ENCODE peak calls at places on chromosomes 3 and 15, in four cellular contexts. D is SK-N-SH; B is T follicular helper cell; W is activated CD4-positive, alpha-beta T cell treated with anti-CD3 and anti-CD28 coated beads, Interleukin-2, amount 50 U/mL, for 4 hours. X is an unnamed sample.

GRCh38 chr3:36969085-36969484 is 23.8 kb downstream of the EPM2AIP1 start:
- DNase-seq in D (no peak), B (no peak), W (no peak), X (no peak)

GRCh38 chr3:107699682-107700081 is 176.9 kb downstream of the BBX start:
- DNase-seq in D (no peak), B (no peak), W (no peak), X (no peak)

GRCh38 chr3:150216041-150216811 is 191.9 kb upstream of the TSC22D2 start:
- DNase-seq in D (peak), B (no peak), W (no peak), X (no peak)

GRCh38 chr3:183444748-183445147 is 16.3 kb upstream of the MCF2L2 start:
- DNase-seq in D (no peak), B (no peak), W (no peak), X (no peak)

GRCh38 chr15:74836846-74837245 is 6.1 kb downstream of the ULK3 start:
- DNase-seq in D (no peak), B (no peak), W (no peak), X (no peak)

GRCh38 chr3:129003578-129004112 is 2.5 kb downstream of the EFCC1 start:
- DNase-seq in D (peak), B (peak), W (peak), X (peak)

GRCh38 chr15:73873889-73874511 is 636 bp downstream of the TBC1D21 start:
- DNase-seq in D (peak), B (peak), W (no peak), X (no peak)

GRCh38 chr3:152121292-152121654 is 147.5 kb upstream of the MBNL1 start:
- DNase-seq in D (no peak), B (no peak), W (no peak), X (no peak)

GRCh38 chr15:73476704-73477216 is 33.8 kb downstream of the REC114 start:
- DNase-seq in D (no peak), B (no peak), W (no peak), X (no peak)

GRCh38 chr3:106276755-106277612 is 408.2 kb upstream of the CBLB start:
- DNase-seq in D (no peak), B (no peak), W (no peak), X (no peak)

GRCh38 chr15:35206060-35206675 is 121.1 kb upstream of the NANOGP8 start:
- DNase-seq in D (peak), B (no peak), W (no peak), X (no peak)

GRCh38 chr3:30302027-30302426 is 304.4 kb upstream of the TGFBR2 start:
- DNase-seq in D (no peak), B (no peak), W (no peak), X (no peak)

GRCh38 chr3:155428558-155428957 is 135.1 kb upstream of the STRIT1 start:
- DNase-seq in D (no peak), B (no peak), W (no peak), X (no peak)

GRCh38 chr15:94119923-94120775 is 111.2 kb upstream of the MCTP2 start:
- DNase-seq in D (peak), B (peak), W (peak), X (peak)

GRCh38 chr3:46017720-46018119 is 9.6 kb downstream of the XCR1 start:
- DNase-seq in D (no peak), B (no peak), W (no peak), X (no peak)